ENCODE peak calls at places on chromosomes 11 and 22, in eight cellular contexts. One of them, this sample, is unnamed.

GRCh38 chr22:39348909-39349505 is 784 bp upstream of the SYNGR1 start:
- DNase-seq in IMR-90: no peak
- DNase-seq in endothelial cell of umbilical vein: no peak
- DNase-seq in right lobe of liver: no peak
- DNase-seq in lower leg skin: no peak
- DNase-seq in suprapubic skin: no peak
- DNase-seq in GM12891: no peak
- DNase-seq in uterus: peak; percentile 38
- DNase-seq in this sample: no peak

GRCh38 chr11:107430525-107430924 is 27.1 kb downstream of the CWF19L2 start:
- DNase-seq in IMR-90: no peak
- DNase-seq in endothelial cell of umbilical vein: no peak
- DNase-seq in right lobe of liver: no peak
- DNase-seq in lower leg skin: no peak
- DNase-seq in suprapubic skin: no peak
- DNase-seq in GM12891: no peak
- DNase-seq in uterus: no peak
- DNase-seq in this sample: no peak

GRCh38 chr22:25362215-25362882 is 142.9 kb downstream of the CRYBB2 start:
- DNase-seq in IMR-90: peak; percentile 38
- DNase-seq in endothelial cell of umbilical vein: peak; percentile 54
- DNase-seq in right lobe of liver: no peak
- DNase-seq in lower leg skin: no peak
- DNase-seq in suprapubic skin: peak; percentile 75
- DNase-seq in GM12891: peak; percentile 88
- DNase-seq in uterus: peak; percentile 33
- DNase-seq in this sample: no peak

GRCh38 chr11:30879322-30880020 is 293.3 kb upstream of the MPPED2 start:
- DNase-seq in IMR-90: no peak
- DNase-seq in endothelial cell of umbilical vein: peak; percentile 83
- DNase-seq in right lobe of liver: no peak
- DNase-seq in lower leg skin: no peak
- DNase-seq in suprapubic skin: no peak
- DNase-seq in GM12891: no peak
- DNase-seq in uterus: no peak
- DNase-seq in this sample: no peak

GRCh38 chr11:59135648-59136461 is 6.8 kb upstream of the FAM111A start:
- DNase-seq in IMR-90: peak; percentile 66
- DNase-seq in endothelial cell of umbilical vein: peak; percentile 82
- DNase-seq in right lobe of liver: peak; percentile 86
- DNase-seq in lower leg skin: peak; percentile 97
- DNase-seq in suprapubic skin: peak; percentile 88
- DNase-seq in GM12891: peak; percentile 65
- DNase-seq in uterus: peak; percentile 77
- DNase-seq in this sample: peak; percentile 52

GRCh38 chr11:8545698-8546366 is 48.2 kb downstream of the STK33 start:
- DNase-seq in IMR-90: no peak
- DNase-seq in endothelial cell of umbilical vein: no peak
- DNase-seq in right lobe of liver: no peak
- DNase-seq in lower leg skin: no peak
- DNase-seq in suprapubic skin: no peak
- DNase-seq in GM12891: no peak
- DNase-seq in uterus: no peak
- DNase-seq in this sample: no peak

GRCh38 chr11:117387992-117388765 is 60.5 kb downstream of the CEP164 start:
- DNase-seq in IMR-90: peak; percentile 77
- DNase-seq in endothelial cell of umbilical vein: no peak
- DNase-seq in right lobe of liver: peak; percentile 11
- DNase-seq in lower leg skin: peak; percentile 12
- DNase-seq in suprapubic skin: no peak
- DNase-seq in GM12891: no peak
- DNase-seq in uterus: no peak
- DNase-seq in this sample: no peak

GRCh38 chr11:37657645-37658044 is 1059.6 kb upstream of the RAG2 start:
- DNase-seq in IMR-90: peak; percentile 25
- DNase-seq in endothelial cell of umbilical vein: peak; percentile 45
- DNase-seq in right lobe of liver: no peak
- DNase-seq in lower leg skin: no peak
- DNase-seq in suprapubic skin: no peak
- DNase-seq in GM12891: no peak
- DNase-seq in uterus: no peak
- DNase-seq in this sample: no peak

GRCh38 chr11:128379587-128380279 is 207.6 kb downstream of the ETS1 start:
- DNase-seq in IMR-90: no peak
- DNase-seq in endothelial cell of umbilical vein: no peak
- DNase-seq in right lobe of liver: no peak
- DNase-seq in lower leg skin: no peak
- DNase-seq in suprapubic skin: no peak
- DNase-seq in GM12891: no peak
- DNase-seq in uterus: no peak
- DNase-seq in this sample: no peak

GRCh38 chr11:81579339-81579738 is 1154.3 kb downstream of the FAM181B start:
- DNase-seq in IMR-90: no peak
- DNase-seq in endothelial cell of umbilical vein: no peak
- DNase-seq in right lobe of liver: no peak
- DNase-seq in lower leg skin: no peak
- DNase-seq in suprapubic skin: no peak
- DNase-seq in GM12891: no peak
- DNase-seq in uterus: no peak
- DNase-seq in this sample: no peak

GRCh38 chr11:95641506-95641905 is 148.1 kb downstream of the FAM76B start:
- DNase-seq in IMR-90: no peak
- DNase-seq in endothelial cell of umbilical vein: no peak
- DNase-seq in right lobe of liver: peak; percentile 80
- DNase-seq in lower leg skin: no peak
- DNase-seq in suprapubic skin: no peak
- DNase-seq in GM12891: peak; percentile 16
- DNase-seq in uterus: no peak
- DNase-seq in this sample: no peak

GRCh38 chr22:28341001-28341400 is 338.6 kb downstream of the TTC28 start:
- DNase-seq in IMR-90: peak; percentile 12
- DNase-seq in endothelial cell of umbilical vein: peak; percentile 64
- DNase-seq in right lobe of liver: no peak
- DNase-seq in lower leg skin: no peak
- DNase-seq in suprapubic skin: no peak
- DNase-seq in GM12891: no peak
- DNase-seq in uterus: no peak
- DNase-seq in this sample: peak; percentile 1

GRCh38 chr11:71447791-71448256 is 369 bp downstream of the DHCR7 start:
- DNase-seq in IMR-90: no peak
- DNase-seq in endothelial cell of umbilical vein: peak; percentile 28
- DNase-seq in right lobe of liver: no peak
- DNase-seq in lower leg skin: no peak
- DNase-seq in suprapubic skin: no peak
- DNase-seq in GM12891: no peak
- DNase-seq in uterus: no peak
- DNase-seq in this sample: no peak

GRCh38 chr11:10204021-10204420 is 90.0 kb downstream of the SBF2 start:
- DNase-seq in IMR-90: no peak
- DNase-seq in endothelial cell of umbilical vein: no peak
- DNase-seq in right lobe of liver: no peak
- DNase-seq in lower leg skin: no peak
- DNase-seq in suprapubic skin: no peak
- DNase-seq in GM12891: no peak
- DNase-seq in uterus: no peak
- DNase-seq in this sample: no peak

GRCh38 chr22:38755155-38755910 is 465 bp downstream of the SUN2 start:
- DNase-seq in IMR-90: peak; percentile 48
- DNase-seq in endothelial cell of umbilical vein: peak; percentile 68
- DNase-seq in right lobe of liver: peak; percentile 98
- DNase-seq in lower leg skin: peak; percentile 98
- DNase-seq in suprapubic skin: peak; percentile 96
- DNase-seq in GM12891: no peak
- DNase-seq in uterus: peak; percentile 93
- DNase-seq in this sample: peak; percentile 88

GRCh38 chr22:27719535-27720227 is 81.9 kb downstream of the MN1 start:
- DNase-seq in IMR-90: peak; percentile 16
- DNase-seq in endothelial cell of umbilical vein: no peak
- DNase-seq in right lobe of liver: no peak
- DNase-seq in lower leg skin: peak; percentile 88
- DNase-seq in suprapubic skin: peak; percentile 78
- DNase-seq in GM12891: no peak
- DNase-seq in uterus: no peak
- DNase-seq in this sample: no peak

GRCh38 chr22:26828311-26828710 is 170.9 kb downstream of the MIAT start:
- DNase-seq in IMR-90: no peak
- DNase-seq in endothelial cell of umbilical vein: no peak
- DNase-seq in right lobe of liver: no peak
- DNase-seq in lower leg skin: no peak
- DNase-seq in suprapubic skin: no peak
- DNase-seq in GM12891: no peak
- DNase-seq in uterus: no peak
- DNase-seq in this sample: no peak

GRCh38 chr11:76629133-76629852 is 41.3 kb downstream of the LRRC32 start:
- DNase-seq in IMR-90: peak; percentile 75
- DNase-seq in endothelial cell of umbilical vein: peak; percentile 94
- DNase-seq in right lobe of liver: peak; percentile 60
- DNase-seq in lower leg skin: peak; percentile 90
- DNase-seq in suprapubic skin: peak; percentile 83
- DNase-seq in GM12891: no peak
- DNase-seq in uterus: peak; percentile 67
- DNase-seq in this sample: no peak

GRCh38 chr11:22433066-22433450 is 94.9 kb downstream of the SLC17A6 start:
- DNase-seq in IMR-90: no peak
- DNase-seq in endothelial cell of umbilical vein: no peak
- DNase-seq in right lobe of liver: no peak
- DNase-seq in lower leg skin: no peak
- DNase-seq in suprapubic skin: no peak
- DNase-seq in GM12891: no peak
- DNase-seq in uterus: no peak
- DNase-seq in this sample: no peak

GRCh38 chr22:24871611-24872205 is 65.7 kb downstream of the SGSM1 start:
- DNase-seq in IMR-90: no peak
- DNase-seq in endothelial cell of umbilical vein: no peak
- DNase-seq in right lobe of liver: no peak
- DNase-seq in lower leg skin: no peak
- DNase-seq in suprapubic skin: no peak
- DNase-seq in GM12891: no peak
- DNase-seq in uterus: no peak
- DNase-seq in this sample: no peak

GRCh38 chr22:30591588-30592359 is at the start of gene PES1:
- DNase-seq in IMR-90: peak; percentile 99
- DNase-seq in endothelial cell of umbilical vein: peak; percentile 99
- DNase-seq in right lobe of liver: peak; percentile 95
- DNase-seq in lower leg skin: peak; percentile 98
- DNase-seq in suprapubic skin: peak; percentile 97
- DNase-seq in GM12891: peak; percentile 91
- DNase-seq in uterus: peak; percentile 96
- DNase-seq in this sample: peak; percentile 83
- TF ChIP-seq POLR2A in IMR-90: peak; percentile 74
- TF ChIP-seq POLR2A in endothelial cell of umbilical vein: no peak
- TF ChIP-seq POLR2A in right lobe of liver: peak; percentile 22
- TF ChIP-seq POLR2A in lower leg skin: no peak
- TF ChIP-seq POLR2A in suprapubic skin: no peak
- TF ChIP-seq POLR2A in GM12891: peak; percentile 77
- TF ChIP-seq POLR2A in uterus: no peak
- TF ChIP-seq POLR2A in this sample: peak; percentile 26

DNA sequence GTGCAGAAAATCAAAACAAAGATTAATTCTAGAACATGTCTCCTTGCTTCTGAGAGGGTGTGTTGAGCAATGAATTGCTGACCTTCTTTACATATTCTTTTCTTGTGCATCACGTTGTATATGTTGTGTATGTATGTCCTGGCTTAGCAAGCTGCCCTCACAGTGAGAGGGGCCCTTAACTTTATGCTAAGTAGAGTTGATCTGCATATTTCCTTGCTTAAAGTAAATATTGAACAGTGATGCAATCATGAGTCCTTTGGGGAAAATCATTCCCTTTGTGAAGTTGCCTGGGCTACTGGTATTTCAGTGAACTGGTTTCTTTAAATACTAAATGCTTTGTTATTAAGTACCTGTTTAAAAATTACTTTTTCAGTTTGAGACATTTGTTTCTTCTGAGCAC is 438.2 kb downstream of the LUZP2 start:
- DNase-seq in IMR-90: peak; percentile 53
- DNase-seq in endothelial cell of umbilical vein: no peak
- DNase-seq in right lobe of liver: no peak
- DNase-seq in lower leg skin: no peak
- DNase-seq in suprapubic skin: no peak
- DNase-seq in GM12891: no peak
- DNase-seq in uterus: no peak
- DNase-seq in this sample: no peak
- TF ChIP-seq POLR2A in IMR-90: no peak
- TF ChIP-seq POLR2A in endothelial cell of umbilical vein: no peak
- TF ChIP-seq POLR2A in right lobe of liver: no peak
- TF ChIP-seq POLR2A in lower leg skin: no peak
- TF ChIP-seq POLR2A in suprapubic skin: no peak
- TF ChIP-seq POLR2A in GM12891: no peak
- TF ChIP-seq POLR2A in uterus: no peak
- TF ChIP-seq POLR2A in this sample: no peak

GRCh38 chr11:32947985-32948384 is 55.4 kb downstream of the QSER1 start:
- DNase-seq in IMR-90: no peak
- DNase-seq in endothelial cell of umbilical vein: no peak
- DNase-seq in right lobe of liver: no peak
- DNase-seq in lower leg skin: no peak
- DNase-seq in suprapubic skin: no peak
- DNase-seq in GM12891: no peak
- DNase-seq in uterus: no peak
- DNase-seq in this sample: no peak

GRCh38 chr11:32952421-32952820 is 59.8 kb downstream of the QSER1 start:
- DNase-seq in IMR-90: no peak
- DNase-seq in endothelial cell of umbilical vein: peak; percentile 76
- DNase-seq in right lobe of liver: no peak
- DNase-seq in lower leg skin: no peak
- DNase-seq in suprapubic skin: no peak
- DNase-seq in GM12891: no peak
- DNase-seq in uterus: no peak
- DNase-seq in this sample: no peak

GRCh38 chr11:32949739-32950138 is 57.1 kb downstream of the QSER1 start:
- DNase-seq in IMR-90: no peak
- DNase-seq in endothelial cell of umbilical vein: no peak
- DNase-seq in right lobe of liver: no peak
- DNase-seq in lower leg skin: no peak
- DNase-seq in suprapubic skin: no peak
- DNase-seq in GM12891: no peak
- DNase-seq in uterus: no peak
- DNase-seq in this sample: no peak
- TF ChIP-seq POLR2A in IMR-90: no peak
- TF ChIP-seq POLR2A in endothelial cell of umbilical vein: no peak
- TF ChIP-seq POLR2A in right lobe of liver: no peak
- TF ChIP-seq POLR2A in lower leg skin: no peak
- TF ChIP-seq POLR2A in suprapubic skin: no peak
- TF ChIP-seq POLR2A in GM12891: no peak
- TF ChIP-seq POLR2A in uterus: no peak
- TF ChIP-seq POLR2A in this sample: no peak

DNA sequence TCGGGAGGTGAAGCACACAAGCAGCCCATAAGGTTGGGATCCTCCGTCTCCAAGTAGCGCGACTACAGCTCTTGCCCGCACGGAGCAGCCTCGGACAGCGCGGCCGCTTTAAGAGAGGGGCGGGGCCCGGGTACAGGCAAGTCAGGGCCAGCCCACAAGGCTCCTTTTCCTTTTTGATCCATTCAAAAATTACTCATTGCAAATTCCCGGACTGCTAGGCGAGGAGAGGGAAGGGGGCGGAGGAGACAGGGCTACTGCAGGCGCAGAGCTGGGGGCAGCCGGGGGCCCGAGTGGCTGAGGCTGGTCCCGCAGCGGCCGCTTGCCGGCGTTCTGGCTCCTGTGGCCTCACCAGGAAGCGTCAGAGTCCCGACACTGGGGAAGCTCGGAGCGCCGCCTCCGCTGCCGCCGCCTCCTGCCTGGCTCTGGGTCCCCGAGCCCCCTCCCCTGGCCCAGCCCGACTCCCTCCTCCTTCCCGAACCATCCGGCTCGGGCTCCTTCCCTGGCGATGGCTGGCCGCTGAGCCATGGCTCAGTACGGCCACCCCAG is at the start of gene UBASH3B:
- DNase-seq in IMR-90: peak; percentile 89
- DNase-seq in endothelial cell of umbilical vein: peak; percentile 90
- DNase-seq in right lobe of liver: peak; percentile 84
- DNase-seq in lower leg skin: peak; percentile 93
- DNase-seq in suprapubic skin: peak; percentile 78
- DNase-seq in GM12891: peak; percentile 64
- DNase-seq in uterus: peak; percentile 61
- DNase-seq in this sample: peak; percentile 41
- TF ChIP-seq POLR2A in IMR-90: peak; percentile 96
- TF ChIP-seq POLR2A in endothelial cell of umbilical vein: peak; percentile 96
- TF ChIP-seq POLR2A in right lobe of liver: peak; percentile 77
- TF ChIP-seq POLR2A in lower leg skin: no peak
- TF ChIP-seq POLR2A in suprapubic skin: no peak
- TF ChIP-seq POLR2A in GM12891: no peak
- TF ChIP-seq POLR2A in uterus: peak; percentile 30
- TF ChIP-seq POLR2A in this sample: peak; percentile 52